ENCODE peak calls at places on chromosomes 5 and 9, in four cellular contexts. N is H1, J is H9, A is mesendoderm. U is an unnamed sample.

GRCh38 chr9:35754264-35754663 is at the start of gene MSMP:
- DNase-seq in A (no peak), J (no peak), N (no peak), U (no peak)

GRCh38 chr9:90555351-90556057 is 87.1 kb downstream of the DIRAS2 start:
- DNase-seq in J (no peak), A (no peak), N (no peak), U (no peak)

GRCh38 chr9:15299374-15299939 is 7.6 kb downstream of the TTC39B start:
- DNase-seq in A (peak), J (no peak), N (no peak), U (no peak)

GRCh38 chr5:1508679-1509290 is 15.0 kb downstream of the LPCAT1 start:
- DNase-seq in A (no peak), N (no peak), J (peak), U (peak)

GRCh38 chr9:69421908-69422801 is 97.1 kb downstream of the ENTREP1 start:
- DNase-seq in A (peak), J (peak), N (peak), U (peak)

GRCh38 chr5:68680376-68680775 is 413.4 kb upstream of the SLC30A5 start:
- DNase-seq in N (no peak), A (peak), J (no peak), U (no peak)

GRCh38 chr5:150492621-150493020 is 15.3 kb upstream of the NDST1 start:
- DNase-seq in N (no peak), J (no peak), A (no peak), U (peak)

GRCh38 chr5:58156977-58157701 is 302.7 kb downstream of the PLK2 start:
- DNase-seq in A (no peak), N (no peak), J (no peak), U (peak)

GRCh38 chr5:143812085-143812705 is at the start of gene HMHB1:
- DNase-seq in N (no peak), A (no peak), J (no peak), U (no peak)

GRCh38 chr5:14190194-14191164 is 47.3 kb downstream of the TRIO start:
- DNase-seq in J (no peak), A (no peak), N (no peak), U (peak)

GRCh38 chr5:1332461-1333001 is 12.4 kb downstream of the CLPTM1L start:
- DNase-seq in A (peak), J (no peak), N (no peak), U (no peak)

GRCh38 chr5:71836084-71836483 is 117.0 kb downstream of the CARTPT start:
- DNase-seq in A (no peak), N (no peak), J (no peak), U (peak)

GRCh38 chr5:159017787-159018186 is 81.9 kb downstream of the EBF1 start:
- DNase-seq in A (peak), N (peak), J (peak), U (peak)

GRCh38 chr5:112174959-112175594 is 244.0 kb downstream of the EPB41L4A start:
- DNase-seq in N (no peak), J (no peak), A (peak), U (peak)

GRCh38 chr9:97315550-97315949 is 8.1 kb downstream of the CCDC180 start:
- DNase-seq in J (no peak), N (no peak), A (no peak), U (peak)

GRCh38 chr9:79575560-79575959 is 3.8 kb downstream of the TLE4 start:
- DNase-seq in J (no peak), A (no peak), N (no peak), U (no peak)

GRCh38 chr9:121649476-121650219 is 1.8 kb upstream of the DAB2IP start:
- DNase-seq in N (no peak), A (peak), J (no peak), U (no peak)

GRCh38 chr9:16653491-16654407 is 216.7 kb downstream of the BNC2 start:
- DNase-seq in N (no peak), A (peak), J (no peak), U (no peak)
- H3K9ac ChIP-seq in N (no peak), A (no peak), J (no peak), U (peak)

GRCh38 chr9:93711002-93711401 is 134.6 kb downstream of the PHF2 start:
- DNase-seq in A (no peak), N (no peak), J (no peak), U (no peak)
- H3K56ac ChIP-seq in A (no peak), N (no peak), J (no peak), U (no peak)

DNA sequence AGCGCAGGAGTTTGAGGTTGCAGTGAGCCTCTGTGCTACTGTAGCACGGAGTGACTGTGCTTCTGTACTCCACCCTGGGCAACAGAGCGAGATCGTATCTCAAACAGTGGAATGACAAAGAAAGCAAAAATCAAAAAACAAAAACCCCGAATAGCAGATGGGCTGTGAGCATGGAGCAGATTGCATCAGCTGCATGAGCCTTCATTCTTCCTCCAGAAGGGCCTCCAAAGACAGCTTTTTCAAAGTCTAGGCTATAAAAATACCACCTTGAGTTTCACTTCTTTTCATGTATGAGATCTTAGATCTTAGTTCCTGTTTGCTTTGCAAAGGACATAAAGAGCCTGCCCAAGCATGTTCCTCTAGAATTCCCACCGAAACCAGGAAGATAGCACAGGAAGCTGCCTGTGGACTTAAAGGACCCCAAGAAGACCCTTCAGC is 15.0 kb upstream of the HSPB3 start:
- DNase-seq in J (no peak), A (no peak), N (no peak), U (no peak)
- H3K9ac ChIP-seq in J (no peak), A (no peak), N (no peak), U (no peak)

GRCh38 chr9:4796530-4796929 is 3.8 kb downstream of the RCL1 start:
- DNase-seq in J (no peak), A (no peak), N (no peak), U (no peak)
- H3K56ac ChIP-seq in J (no peak), A (no peak), N (no peak), U (no peak)

GRCh38 chr5:73030995-73031394 is 75.2 kb downstream of the FCHO2 start:
- DNase-seq in A (peak), N (no peak), J (peak), U (peak)
- H3K9ac ChIP-seq in A (no peak), N (no peak), J (no peak), U (no peak)

GRCh38 chr9:24518545-24518944 is 27.2 kb downstream of the IZUMO3 start:
- DNase-seq in N (no peak), A (no peak), J (no peak), U (no peak)
- H3K56ac ChIP-seq in N (no peak), A (no peak), J (no peak), U (no peak)

DNA sequence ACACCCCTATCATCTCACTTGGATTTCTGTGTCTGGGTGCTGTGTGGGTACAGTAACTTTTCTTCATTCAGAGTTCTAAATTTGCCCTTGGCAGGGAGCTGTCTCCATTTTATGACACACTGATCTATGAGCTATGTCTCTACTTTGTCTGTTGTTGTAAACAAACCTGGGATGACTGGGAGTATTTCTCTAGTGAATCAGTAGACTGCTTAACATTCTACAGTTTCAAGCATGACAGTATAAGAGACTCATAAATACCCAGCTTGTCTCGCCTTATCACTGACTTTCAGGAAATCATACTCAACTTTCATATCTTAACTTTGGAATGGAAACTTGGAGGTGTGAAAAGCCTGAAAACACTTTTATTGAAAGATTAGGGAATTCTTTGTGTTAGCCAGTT is 212.1 kb upstream of the NUDT12 start:
- DNase-seq in J (no peak), A (no peak), N (no peak), U (peak)
- H3K9ac ChIP-seq in J (no peak), A (no peak), N (no peak), U (no peak)